ENCODE peak calls at places on chromosomes 11 and 22, in five cellular contexts. D is brain microvascular endothelial cell, W is endodermal cell, N is WERI-Rb-1, C is ovary. I is an unnamed sample.

GRCh38 chr11:13874596-13874995 is 87.9 kb upstream of the SPON1 start:
- DNase-seq in D (no peak), C (no peak), W (no peak), N (no peak), I (no peak)

GRCh38 chr22:45692549-45692948 is 20.9 kb downstream of the ATXN10 start:
- DNase-seq in W (no peak), C (no peak), D (no peak), N (no peak), I (peak)

GRCh38 chr11:106619320-106619990 is 398.8 kb downstream of the GUCY1A2 start:
- DNase-seq in W (no peak), C (no peak), N (no peak), D (no peak), I (no peak)

GRCh38 chr11:65425105-65425970 is 2.7 kb downstream of the NEAT1 start:
- DNase-seq in N (no peak), C (no peak), D (peak), W (peak), I (peak)

GRCh38 chr11:8091671-8092070 is 10.7 kb downstream of the TUB start:
- DNase-seq in D (no peak), W (peak), N (no peak), C (no peak), I (no peak)

GRCh38 chr11:129840236-129840635 is 24.6 kb downstream of the TMEM45B start:
- DNase-seq in W (no peak), D (no peak), N (no peak), C (no peak), I (no peak)

GRCh38 chr22:43505896-43506295 is 94.1 kb downstream of the MPPED1 start:
- DNase-seq in W (no peak), D (no peak), N (no peak), C (no peak), I (no peak)

GRCh38 chr11:111871693-111872161 is 346 bp upstream of the ALG9 start:
- DNase-seq in D (no peak), N (no peak), C (no peak), W (no peak), I (no peak)

GRCh38 chr11:32448232-32448631 is 12.9 kb upstream of the WT1 start:
- DNase-seq in W (peak), C (no peak), D (no peak), N (no peak), I (no peak)

GRCh38 chr11:103601230-103601846 is 435.1 kb upstream of the DDI1 start:
- DNase-seq in N (peak), C (no peak), W (peak), D (peak), I (peak)

GRCh38 chr11:61384271-61385242 is 7.8 kb upstream of the TMEM216 start:
- DNase-seq in D (no peak), W (peak), C (no peak), N (peak), I (no peak)

GRCh38 chr22:35631597-35631996 is 14.5 kb upstream of the MB start:
- DNase-seq in N (peak), W (peak), D (peak), C (no peak), I (peak)

GRCh38 chr11:82995276-82995675 is 76.4 kb downstream of the RAB30 start:
- DNase-seq in N (no peak), C (no peak), W (no peak), D (no peak), I (peak)

GRCh38 chr22:44523981-44524759 is 26.1 kb upstream of the RTL6 start:
- DNase-seq in C (peak), W (no peak), D (peak), N (peak), I (peak)

GRCh38 chr11:123509737-123510578 is 79.9 kb downstream of the GRAMD1B start:
- DNase-seq in C (no peak), D (peak), N (peak), W (peak), I (peak)

GRCh38 chr11:48005878-48006277 is 25.5 kb downstream of the PTPRJ start:
- DNase-seq in D (no peak), N (peak), W (peak), C (no peak), I (no peak)

DNA sequence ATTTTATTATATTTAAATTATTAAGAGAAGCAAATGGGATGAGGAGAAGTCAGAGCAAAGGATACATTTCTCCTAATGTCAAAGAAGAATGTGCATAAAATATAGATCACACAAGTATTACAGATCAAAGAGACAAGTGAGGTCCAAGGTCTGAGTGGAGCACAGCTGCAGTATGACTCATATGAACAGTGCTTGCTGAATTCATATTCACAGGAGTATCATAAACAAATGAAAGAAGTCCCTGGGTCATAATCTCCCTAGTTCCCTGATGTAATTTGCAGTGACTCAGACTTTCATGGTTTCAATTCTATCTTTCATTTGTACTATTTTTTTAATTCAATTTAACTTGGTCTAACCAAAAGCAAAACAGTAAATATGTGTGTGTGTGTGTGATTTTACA is 499.0 kb upstream of the CCDC179 start:
- DNase-seq in W (no peak), N (no peak), D (peak), C (no peak), I (peak)
- H3K4me3 ChIP-seq in W (no peak), N (no peak), D (no peak), C (no peak), I (no peak)

GRCh38 chr11:131584694-131585592 is 214.5 kb downstream of the NTM start:
- DNase-seq in C (no peak), D (no peak), W (peak), N (no peak), I (peak)
- TF ChIP-seq CTCF in C (no peak), D (peak), W (peak), N (peak), I (peak)

GRCh38 chr11:45948341-45948740 is 25.9 kb downstream of the LARGE2 start:
- DNase-seq in W (no peak), N (no peak), D (no peak), C (no peak), I (no peak)
- H3K4me3 ChIP-seq in W (no peak), N (no peak), D (no peak), C (no peak), I (no peak)

GRCh38 chr11:134557571-134558257 is 145.7 kb upstream of the B3GAT1 start:
- DNase-seq in D (no peak), W (peak), C (no peak), N (no peak), I (no peak)
- TF ChIP-seq CTCF in D (no peak), W (peak), C (no peak), N (no peak), I (no peak)

GRCh38 chr22:40634119-40634903 is 2.2 kb downstream of the MRTFA start:
- DNase-seq in C (no peak), W (peak), N (no peak), D (no peak), I (no peak)
- H3K4me3 ChIP-seq in C (peak), W (peak), N (no peak), D (no peak), I (peak)

GRCh38 chr11:26278354-26278753 is 53.6 kb upstream of the ANO3 start:
- DNase-seq in N (no peak), W (no peak), C (no peak), D (no peak), I (no peak)
- TF ChIP-seq CTCF in N (no peak), W (no peak), C (no peak), D (peak), I (no peak)

DNA sequence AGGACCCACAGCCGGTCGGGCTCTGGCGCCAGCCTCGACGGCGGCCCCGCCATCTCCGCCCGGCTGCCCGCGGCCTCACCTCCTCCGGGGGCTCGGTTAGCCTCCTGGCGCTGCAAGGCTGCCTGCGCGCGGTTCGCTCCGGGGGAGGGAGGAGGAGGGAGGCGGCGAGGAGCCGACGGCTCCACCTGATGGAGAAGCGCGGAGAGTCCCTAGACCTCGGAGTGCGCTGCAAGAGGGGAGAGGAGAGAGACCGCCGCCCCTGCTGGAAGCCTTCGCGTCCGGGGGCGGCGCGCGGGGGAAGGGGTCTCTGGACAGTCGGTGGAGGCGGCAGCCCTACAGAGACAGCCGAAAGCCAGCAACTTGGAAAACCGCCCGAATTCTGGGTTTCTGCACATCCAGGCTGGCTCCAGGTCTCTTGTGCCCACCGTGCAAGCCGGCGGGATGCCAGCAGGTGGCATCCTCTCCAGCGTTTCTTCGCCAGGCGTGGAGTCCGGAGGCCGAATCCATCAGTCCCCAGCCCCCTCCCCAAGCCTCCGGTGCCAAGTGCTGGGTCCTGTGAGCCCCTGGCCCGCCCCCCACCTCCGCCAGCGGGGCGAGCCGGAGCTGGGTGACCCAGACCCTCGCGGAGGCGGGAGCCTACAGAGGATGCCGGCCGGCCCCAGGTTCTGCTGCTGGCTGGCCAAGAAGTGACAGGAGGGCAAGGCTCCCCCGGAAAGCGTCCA is 2.9 kb upstream of the KIRREL3 start:
- DNase-seq in W (peak), N (peak), D (no peak), C (no peak), I (peak)
- H3K4me3 ChIP-seq in W (peak), N (peak), D (peak), C (no peak), I (peak)

DNA sequence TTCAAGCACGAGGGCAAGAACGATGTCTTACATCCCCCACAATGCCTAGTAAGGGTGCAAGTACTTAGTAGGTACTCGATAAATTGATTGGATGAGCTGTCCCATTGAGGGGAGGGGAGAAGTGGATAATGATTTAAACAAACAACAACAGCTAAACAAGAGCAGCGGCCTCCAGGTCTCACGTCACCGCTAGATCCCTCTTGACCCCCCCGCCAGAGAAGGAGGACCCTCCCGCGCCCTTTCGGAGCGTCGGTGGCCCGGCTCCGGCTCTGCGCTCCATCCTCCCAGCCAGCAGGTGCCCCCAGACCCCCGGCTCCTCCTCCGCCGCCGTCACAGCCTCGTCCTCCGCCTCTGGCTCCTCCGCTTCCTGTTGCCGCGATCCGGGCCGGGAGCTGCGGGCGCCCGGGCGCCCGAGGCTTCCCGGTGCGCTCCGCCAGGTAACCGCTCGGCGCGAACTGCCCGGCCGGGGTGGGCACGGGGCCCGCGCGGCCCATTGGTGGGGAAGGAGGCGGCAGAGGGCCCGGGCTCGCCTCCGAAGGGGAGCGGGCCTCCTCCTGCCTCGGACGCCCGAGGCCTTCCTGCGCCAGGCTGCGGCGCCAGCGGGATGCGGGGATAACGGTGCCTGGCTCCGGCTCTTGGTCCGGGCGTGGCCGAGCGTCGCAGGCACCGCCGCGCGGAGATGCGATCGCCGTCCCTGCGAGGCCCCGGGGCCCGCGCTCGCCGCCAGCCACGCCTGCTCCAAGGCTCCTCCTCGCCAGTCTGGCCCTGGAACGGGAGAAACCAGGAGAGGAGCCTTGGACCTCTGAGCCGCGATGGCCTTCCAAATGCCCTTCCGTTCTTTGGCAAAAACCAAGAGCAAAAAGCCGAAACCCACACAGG is at the start of gene TLCD5:
- DNase-seq in D (peak), C (peak), N (peak), W (peak), I (peak)
- TF ChIP-seq CTCF in D (peak), C (no peak), N (peak), W (peak), I (no peak)

DNA sequence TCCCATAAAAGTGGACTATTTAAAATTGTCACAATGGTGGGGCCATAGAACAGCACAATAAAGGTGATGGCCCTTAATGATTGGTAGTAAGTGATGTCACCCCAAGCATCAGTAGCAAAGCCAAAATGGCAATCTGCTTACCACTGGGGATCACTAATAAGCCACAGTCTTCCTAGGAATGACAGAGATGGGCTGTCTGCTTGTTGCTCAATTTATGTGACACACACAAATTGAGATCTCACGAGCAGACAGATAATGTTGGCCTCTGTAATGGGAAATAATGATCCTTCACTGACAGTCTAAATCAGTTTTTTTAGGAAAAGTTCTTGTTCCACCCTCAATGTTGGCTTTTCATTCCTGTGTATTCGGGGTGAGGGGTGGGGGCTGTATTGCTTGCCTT is 515.1 kb downstream of the BRD1 start:
- DNase-seq in D (no peak), C (no peak), W (peak), N (no peak), I (no peak)
- H3K4me3 ChIP-seq in D (no peak), C (no peak), W (no peak), N (no peak), I (no peak)

GRCh38 chr11:6604081-6604626 is 580 bp downstream of the ILK start:
- DNase-seq in D (peak), N (peak), W (peak), C (peak), I (peak)

GRCh38 chr11:6606471-6607189 is 3.1 kb downstream of the ILK start:
- DNase-seq in C (peak), W (peak), N (peak), D (peak), I (peak)

GRCh38 chr11:6601041-6601461 is 2.4 kb downstream of the RRP8 start:
- DNase-seq in C (no peak), W (peak), D (no peak), N (no peak), I (no peak)

GRCh38 chr11:6602096-6602940 is 1.1 kb downstream of the RRP8 start:
- DNase-seq in W (peak), C (no peak), N (no peak), D (no peak), I (no peak)

GRCh38 chr11:6603287-6604080 is at the start of the genes ILK and RRP8:
- DNase-seq in N (peak), D (peak), W (peak), C (peak), I (peak)
- TF ChIP-seq CTCF in N (peak), D (peak), W (no peak), C (peak), I (peak)